ENCODE peak calls at places on chromosome X, in five cellular contexts. W, N, H, U and X are unnamed samples.

GRCh38 chrX:27399146-27399456 is 64.0 kb downstream of the PPP4R3C start:
- DNase-seq in N (no peak), H (no peak), U (no peak), W (no peak), X (no peak)

GRCh38 chrX:73817381-73818199 is 254.6 kb downstream of the CHIC1 start:
- DNase-seq in H (no peak), U (no peak), W (peak; percentile 20), N (no peak), X (no peak)

GRCh38 chrX:148466292-148466691 is 34.1 kb upstream of the AFF2 start:
- DNase-seq in N (no peak), W (no peak), U (no peak), H (no peak), X (no peak)

GRCh38 chrX:137052641-137053235 is 18.9 kb upstream of the GPR101 start:
- DNase-seq in N (no peak), U (no peak), H (peak; percentile 35), W (peak; percentile 20), X (no peak)

GRCh38 chrX:40078489-40079288 is 19.1 kb downstream of the BCOR start:
- DNase-seq in H (no peak), U (no peak), N (no peak), W (peak; percentile 45), X (no peak)

GRCh38 chrX:67619253-67619652 is 75.4 kb downstream of the AR start:
- DNase-seq in N (no peak), H (no peak), U (no peak), W (peak; percentile 84), X (no peak)

GRCh38 chrX:54695816-54696487 is 102.1 kb downstream of the ITIH6 start:
- DNase-seq in U (no peak), W (peak; percentile 41), H (peak; percentile 2), N (no peak), X (no peak)

GRCh38 chrX:112714357-112714918 is 34.7 kb upstream of the LHFPL1 start:
- DNase-seq in W (peak; percentile 43), U (no peak), H (no peak), N (no peak), X (no peak)

GRCh38 chrX:124406294-124407013 is 60.1 kb downstream of the SH2D1A start:
- DNase-seq in U (no peak), H (peak; percentile 55), W (peak; percentile 83), N (peak; percentile 34), X (no peak)

GRCh38 chrX:97332963-97333362 is 449.3 kb downstream of the RPA4 start:
- DNase-seq in N (no peak), U (no peak), W (peak; percentile 27), H (no peak), X (no peak)

GRCh38 chrX:150772150-150772970 is 79.2 kb downstream of the MTMR1 start:
- DNase-seq in N (peak; percentile 60), H (peak; percentile 89), W (peak; percentile 73), U (peak; percentile 60), X (peak; percentile 71)

GRCh38 chrX:119482497-119483480 is 14.5 kb downstream of the SLC25A5 start:
- DNase-seq in U (peak; percentile 29), N (peak; percentile 47), W (peak; percentile 71), H (peak; percentile 55), X (peak; percentile 79)

GRCh38 chrX:139077303-139078131 is 366.0 kb upstream of the FGF13 start:
- DNase-seq in H (no peak), U (no peak), N (no peak), W (peak; percentile 82), X (no peak)

GRCh38 chrX:118497180-118497814 is 1.7 kb downstream of the DOCK11 start:
- DNase-seq in H (no peak), U (no peak), N (peak; percentile 1), W (no peak), X (no peak)

GRCh38 chrX:9464435-9465371 is at the start of gene TBL1X:
- DNase-seq in H (peak; percentile 86), W (peak; percentile 63), U (no peak), N (peak; percentile 39), X (peak; percentile 91)

GRCh38 chrX:151183912-151184565 is 7.7 kb downstream of the GPR50 start:
- DNase-seq in H (no peak), W (no peak), U (no peak), N (no peak), X (no peak)

GRCh38 chrX:140766024-140766611 is 56.6 kb downstream of the LINC00632 start:
- DNase-seq in N (peak; percentile 7), H (peak; percentile 61), W (peak; percentile 63), U (peak; percentile 23), X (peak; percentile 22)

GRCh38 chrX:47170861-47171692 is 22.6 kb upstream of the UBA1 start:
- DNase-seq in U (no peak), H (peak; percentile 20), W (no peak), N (no peak), X (no peak)

GRCh38 chrX:47562615-47563243 is 1.7 kb downstream of the ARAF start:
- DNase-seq in W (peak; percentile 48), N (no peak), H (no peak), U (no peak), X (no peak)

GRCh38 chrX:129701624-129702069 is 37.1 kb upstream of the XPNPEP2 start:
- DNase-seq in H (no peak), U (peak; percentile 71), N (no peak), W (peak; percentile 66), X (no peak)

GRCh38 chrX:76538860-76539259 is 111.3 kb downstream of the MAGEE1 start:
- DNase-seq in H (no peak), U (no peak), W (no peak), N (no peak), X (no peak)

GRCh38 chrX:108167211-108167872 is 75.8 kb downstream of the ATG4A start:
- DNase-seq in N (no peak), U (no peak), W (peak; percentile 37), H (no peak), X (no peak)

GRCh38 chrX:118536687-118537461 is 41.3 kb downstream of the DOCK11 start:
- DNase-seq in N (peak; percentile 13), U (no peak), H (peak; percentile 18), W (peak; percentile 31), X (no peak)

GRCh38 chrX:70452143-70452733 is 7.6 kb downstream of the DLG3 start:
- DNase-seq in W (peak; percentile 58), N (peak; percentile 42), H (peak; percentile 64), U (peak; percentile 23), X (peak; percentile 87)

GRCh38 chrX:105315301-105315700 is 94.8 kb upstream of the TEX13A start:
- DNase-seq in W (no peak), U (no peak), H (no peak), N (no peak), X (no peak)

GRCh38 chrX:3815896-3816664 is 102.6 kb upstream of the PRKX start:
- DNase-seq in W (peak; percentile 54), H (peak; percentile 56), N (no peak), U (no peak), X (peak; percentile 61)

GRCh38 chrX:153635788-153636668 is 11.0 kb upstream of the DUSP9 start:
- DNase-seq in H (peak; percentile 63), W (peak; percentile 31), U (no peak), N (no peak), X (no peak)

GRCh38 chrX:74490249-74490648 is 69.0 kb downstream of the SLC16A2 start:
- DNase-seq in H (no peak), U (no peak), W (no peak), N (no peak), X (no peak)

GRCh38 chrX:6384391-6384790 is 150.5 kb downstream of the VCX3A start:
- DNase-seq in U (no peak), W (no peak), H (no peak), N (no peak), X (no peak)

GRCh38 chrX:31506360-31506759 is 434.5 kb upstream of the FTHL17 start:
- DNase-seq in W (no peak), H (no peak), N (no peak), U (no peak), X (no peak)

GRCh38 chrX:19840899-19841648 is 46.3 kb downstream of the SH3KBP1 start:
- DNase-seq in H (no peak), W (no peak), N (no peak), U (no peak), X (no peak)

GRCh38 chrX:148500428-148501120 is at the start of gene AFF2:
- DNase-seq in U (no peak), N (no peak), H (peak; percentile 54), W (peak; percentile 63), X (peak; percentile 31)

GRCh38 chrX:21674430-21675186 is 16.5 kb upstream of the KLHL34 start:
- DNase-seq in W (no peak), N (no peak), U (no peak), H (no peak), X (no peak)

GRCh38 chrX:109847257-109848187 is 114.5 kb upstream of the ACSL4 start:
- DNase-seq in N (no peak), W (peak; percentile 83), U (no peak), H (no peak), X (no peak)

GRCh38 chrX:45196701-45197100 is 4.0 kb downstream of the DIPK2B start:
- DNase-seq in W (peak; percentile 38), U (no peak), N (no peak), H (no peak), X (no peak)
- H3K9me3 ChIP-seq in W (no peaks in the 10 kb centered on the region), U (no peaks in the 10 kb centered on the region), N (no peaks in the 10 kb centered on the region), H (no peaks in the 10 kb centered on the region), X (no peaks in the 10 kb centered on the region)

DNA sequence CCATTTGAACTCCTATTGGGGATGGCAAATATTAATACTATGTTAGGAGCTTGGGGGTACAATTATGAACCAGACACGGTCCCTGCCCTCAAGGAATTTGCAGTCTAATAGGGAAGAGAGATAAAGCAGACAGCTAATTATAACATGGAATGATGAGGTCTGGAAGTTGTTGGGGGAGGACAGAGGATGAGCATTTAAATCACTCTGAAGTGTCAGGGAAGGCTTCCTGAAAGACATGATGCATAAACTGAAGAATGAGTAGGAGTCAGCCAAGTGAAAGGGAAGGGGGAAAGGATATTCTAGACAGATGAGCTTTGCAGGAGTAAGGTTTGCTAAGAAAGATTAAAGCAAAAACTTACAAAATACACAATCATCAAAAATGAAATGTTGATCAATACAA is 15.9 kb downstream of the PLAC1 start:
- DNase-seq in H (no peak), W (no peak), U (no peak), N (no peak), X (no peak)
- H3K4me3 ChIP-seq in H (no peak overlapping the region), W (no peak overlapping the region), U (no peak overlapping the region), N (no peak overlapping the region), X (no peak overlapping the region)

DNA sequence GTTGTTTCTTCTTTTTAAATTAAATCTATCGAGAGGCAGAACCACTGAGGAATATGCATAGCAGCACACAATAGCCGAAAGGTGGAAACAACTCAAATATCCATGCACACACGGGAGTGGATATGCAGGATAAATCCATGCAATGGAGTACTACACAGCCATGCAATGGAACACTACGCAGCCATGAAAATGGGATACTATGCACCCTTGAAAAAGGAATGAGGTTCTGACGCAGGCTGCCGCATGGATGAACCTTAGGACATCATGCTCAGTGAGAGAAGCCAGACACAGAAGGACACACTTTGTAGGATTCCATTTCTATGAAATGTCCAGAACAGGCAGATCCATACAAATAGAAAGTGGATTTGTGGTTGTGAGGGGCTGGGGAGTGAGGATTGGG is 18.4 kb upstream of the P2RY8 start:
- DNase-seq in H (no peak), W (no peak), U (no peak), N (no peak), X (no peak)
- H3K9me3 ChIP-seq in H (no peaks in the 10 kb centered on the region), W (no peaks in the 10 kb centered on the region), U (peaks cover 39% of the 10 kb centered on the region), N (peaks cover 11% of the 10 kb centered on the region), X (no peaks in the 10 kb centered on the region)

DNA sequence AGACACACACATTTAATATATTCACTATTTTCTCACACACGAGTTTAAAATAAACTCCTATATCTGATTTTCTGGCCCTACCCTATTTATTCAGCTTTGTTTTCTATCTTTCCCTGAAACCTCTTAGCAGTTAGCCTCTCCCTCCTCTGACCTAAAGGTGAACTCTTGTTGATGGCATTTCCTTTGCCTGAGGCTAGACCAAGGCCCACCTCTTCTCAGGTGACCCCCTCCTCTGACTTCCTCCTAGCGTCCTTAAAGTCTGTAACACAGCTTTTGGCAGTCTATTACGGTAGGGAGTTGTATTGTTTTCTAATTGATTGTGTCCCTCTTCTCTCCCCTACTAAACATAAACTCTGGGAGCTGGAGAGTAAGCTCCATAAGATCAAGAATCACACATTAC is 1.7 kb upstream of the SRPX2 start:
- DNase-seq in W (no peak), N (no peak), H (no peak), U (no peak), X (no peak)
- H3K4me3 ChIP-seq in W (no peak overlapping the region), N (no peak overlapping the region), H (no peak overlapping the region), U (no peak overlapping the region), X (no peak overlapping the region)